ENCODE peak calls at places on chromosome 22, in six cellular contexts. A is NB4; V is nephron progenitor cell; Y is stimulated activated CD8-positive, alpha-beta memory T cell treated with anti-CD3 and anti-CD28 coated beads, Interleukin-15, amount 100 ng/mL, for 1 hour; D is stimulated activated CD4-positive, alpha-beta T cell treated with anti-CD3 and anti-CD28 coated beads, Interleukin-2, amount 100 ng/mL, for 24 hours; Q is GM12891. P is an unnamed sample.

GRCh38 chr22:45993841-45994240 is 16.9 kb upstream of the WNT7B start:
- DNase-seq in V (no peak), A (no peak), Q (no peak), Y (no peak), D (no peak), P (no peak)

GRCh38 chr22:44210721-44211120 is 30.0 kb downstream of the PARVG start:
- DNase-seq in A (no peak), Y (no peak), D (no peak), V (no peak), Q (no peak), P (no peak)

GRCh38 chr22:31344369-31345330 is 1.5 kb downstream of the PATZ1 start:
- DNase-seq in Q (no peak), Y (no peak), V (peak; percentile 20), D (peak; percentile 47), A (peak; percentile 79), P (peak; percentile 20)

GRCh38 chr22:44884968-44885805 is 124.6 kb downstream of the PHF21B start:
- DNase-seq in V (no peak), A (no peak), Y (no peak), Q (no peak), D (no peak), P (no peak)

GRCh38 chr22:39381009-39381755 is 18.4 kb upstream of the TAB1 start:
- DNase-seq in Q (no peak), Y (no peak), D (no peak), A (no peak), V (no peak), P (no peak)

GRCh38 chr22:46328797-46329196 is 6.7 kb upstream of the TRMU start:
- DNase-seq in Q (no peak), D (no peak), Y (no peak), A (no peak), V (no peak), P (no peak)

GRCh38 chr22:29233503-29233902 is 27.8 kb downstream of the EMID1 start:
- DNase-seq in V (no peak), Y (no peak), Q (no peak), A (no peak), D (no peak), P (no peak)

GRCh38 chr22:24153353-24153752 is 27.9 kb upstream of the SUSD2 start:
- DNase-seq in Q (no peak), V (no peak), Y (no peak), D (no peak), A (peak; percentile 60), P (no peak)

GRCh38 chr22:39242809-39243442 is 1.9 kb downstream of the PDGFB start:
- DNase-seq in D (peak; percentile 34), V (no peak), Y (no peak), A (no peak), Q (no peak), P (peak; percentile 62)

GRCh38 chr22:44037519-44038370 is 13.6 kb downstream of the PARVB start:
- DNase-seq in Y (no peak), Q (no peak), A (no peak), V (no peak), D (no peak), P (no peak)

GRCh38 chr22:27992294-27993165 is 73.5 kb upstream of the PITPNB start:
- DNase-seq in Y (no peak), Q (no peak), V (no peak), D (no peak), A (no peak), P (no peak)

GRCh38 chr22:20187777-20188566 is 37.1 kb upstream of the CCDC188 start:
- DNase-seq in A (no peak), D (no peak), V (no peak), Q (no peak), Y (no peak), P (no peak)